ENCODE peak calls at places on chromosome 2, in five cellular contexts. One of them, this sample, is unnamed.

GRCh38 chr2:126786765-126787164 is 111.9 kb upstream of the TEX51 start:
- DNase-seq in psoas muscle: no peak
- DNase-seq in NCI-H1436: no peak
- DNase-seq in stimulated activated CD8-positive, alpha-beta memory T cell treated with anti-CD3 and anti-CD28 coated beads, Interleukin-15, amount 100 ng/mL, for 24 hours: no peak
- DNase-seq in CD4-positive, alpha-beta T cell: no peak
- DNase-seq in this sample: no peak

GRCh38 chr2:240018071-240018750 is 6.9 kb downstream of the NDUFA10 start:
- DNase-seq in stimulated activated CD8-positive, alpha-beta memory T cell treated with anti-CD3 and anti-CD28 coated beads, Interleukin-15, amount 100 ng/mL, for 24 hours: no peak
- DNase-seq in NCI-H1436: no peak
- DNase-seq in CD4-positive, alpha-beta T cell: no peak
- DNase-seq in psoas muscle: no peak
- DNase-seq in this sample: no peak

GRCh38 chr2:204670124-204670523 is 124.8 kb downstream of the PARD3B start:
- DNase-seq in NCI-H1436: no peak
- DNase-seq in stimulated activated CD8-positive, alpha-beta memory T cell treated with anti-CD3 and anti-CD28 coated beads, Interleukin-15, amount 100 ng/mL, for 24 hours: no peak
- DNase-seq in psoas muscle: no peak
- DNase-seq in CD4-positive, alpha-beta T cell: no peak
- DNase-seq in this sample: no peak

GRCh38 chr2:46988733-46989481 is 73.3 kb upstream of the MCFD2 start:
- DNase-seq in CD4-positive, alpha-beta T cell: no peak
- DNase-seq in stimulated activated CD8-positive, alpha-beta memory T cell treated with anti-CD3 and anti-CD28 coated beads, Interleukin-15, amount 100 ng/mL, for 24 hours: no peak
- DNase-seq in psoas muscle: peak; percentile 65
- DNase-seq in NCI-H1436: no peak
- DNase-seq in this sample: no peak

GRCh38 chr2:196468394-196468793 is 171.1 kb upstream of the CCDC150 start:
- DNase-seq in CD4-positive, alpha-beta T cell: no peak
- DNase-seq in NCI-H1436: no peak
- DNase-seq in psoas muscle: no peak
- DNase-seq in stimulated activated CD8-positive, alpha-beta memory T cell treated with anti-CD3 and anti-CD28 coated beads, Interleukin-15, amount 100 ng/mL, for 24 hours: no peak
- DNase-seq in this sample: no peak

GRCh38 chr2:102336502-102336945 is 19.1 kb upstream of the IL18R1 start:
- DNase-seq in NCI-H1436: no peak
- DNase-seq in CD4-positive, alpha-beta T cell: no peak
- DNase-seq in psoas muscle: no peak
- DNase-seq in stimulated activated CD8-positive, alpha-beta memory T cell treated with anti-CD3 and anti-CD28 coated beads, Interleukin-15, amount 100 ng/mL, for 24 hours: no peak
- DNase-seq in this sample: no peak

GRCh38 chr2:143708682-143709081 is 579.5 kb downstream of the ARHGAP15 start:
- DNase-seq in NCI-H1436: no peak
- DNase-seq in psoas muscle: no peak
- DNase-seq in CD4-positive, alpha-beta T cell: no peak
- DNase-seq in stimulated activated CD8-positive, alpha-beta memory T cell treated with anti-CD3 and anti-CD28 coated beads, Interleukin-15, amount 100 ng/mL, for 24 hours: no peak
- DNase-seq in this sample: no peak

GRCh38 chr2:105674406-105674805 is 70.3 kb upstream of the NCK2 start:
- DNase-seq in CD4-positive, alpha-beta T cell: no peak
- DNase-seq in psoas muscle: no peak
- DNase-seq in stimulated activated CD8-positive, alpha-beta memory T cell treated with anti-CD3 and anti-CD28 coated beads, Interleukin-15, amount 100 ng/mL, for 24 hours: no peak
- DNase-seq in NCI-H1436: no peak
- DNase-seq in this sample: no peak

GRCh38 chr2:200450288-200450687 is 59.6 kb downstream of the KCTD18 start:
- DNase-seq in stimulated activated CD8-positive, alpha-beta memory T cell treated with anti-CD3 and anti-CD28 coated beads, Interleukin-15, amount 100 ng/mL, for 24 hours: no peak
- DNase-seq in NCI-H1436: no peak
- DNase-seq in CD4-positive, alpha-beta T cell: no peak
- DNase-seq in psoas muscle: no peak
- DNase-seq in this sample: no peak